ENCODE peak calls at places on chromosomes 12 and 14, in four cellular contexts. One of them, this sample, is unnamed.

GRCh38 chr14:61140271-61140670 is 140.9 kb downstream of the TMEM30B start:
- DNase-seq in GM23248: peak
- DNase-seq in neuronal stem cell: no peak
- DNase-seq in IMR-90: peak
- DNase-seq in this sample: peak

GRCh38 chr14:68047910-68048309 is 228.3 kb downstream of the RAD51B start:
- DNase-seq in neuronal stem cell: no peak
- DNase-seq in IMR-90: peak
- DNase-seq in GM23248: peak
- DNase-seq in this sample: peak

GRCh38 chr12:131085816-131086591 is 132.3 kb downstream of the ADGRD1 start:
- DNase-seq in GM23248: no peak
- DNase-seq in neuronal stem cell: no peak
- DNase-seq in IMR-90: no peak
- DNase-seq in this sample: no peak

GRCh38 chr12:29427964-29428363 is 47.0 kb upstream of the ERGIC2 start:
- DNase-seq in GM23248: no peak
- DNase-seq in neuronal stem cell: no peak
- DNase-seq in IMR-90: no peak
- DNase-seq in this sample: peak

GRCh38 chr12:13114251-13115052 is 11.0 kb upstream of the GSG1 start:
- DNase-seq in neuronal stem cell: no peak
- DNase-seq in IMR-90: no peak
- DNase-seq in GM23248: no peak
- DNase-seq in this sample: no peak

GRCh38 chr14:97524579-97525319 is 727.6 kb downstream of the VRK1 start:
- DNase-seq in IMR-90: no peak
- DNase-seq in neuronal stem cell: no peak
- DNase-seq in GM23248: no peak
- DNase-seq in this sample: no peak

GRCh38 chr14:90781344-90781761 is 34.9 kb downstream of the TTC7B start:
- DNase-seq in IMR-90: peak
- DNase-seq in GM23248: peak
- DNase-seq in neuronal stem cell: no peak
- DNase-seq in this sample: peak

GRCh38 chr12:75720807-75721206 is 209.4 kb upstream of the KRR1 start:
- DNase-seq in neuronal stem cell: no peak
- DNase-seq in IMR-90: no peak
- DNase-seq in GM23248: no peak
- DNase-seq in this sample: peak

GRCh38 chr14:103332143-103332919 is 1.7 kb upstream of the EIF5 start:
- DNase-seq in GM23248: no peak
- DNase-seq in neuronal stem cell: no peak
- DNase-seq in IMR-90: no peak
- DNase-seq in this sample: no peak

GRCh38 chr12:48883305-48884171 is 17.9 kb upstream of the RND1 start:
- DNase-seq in IMR-90: peak
- DNase-seq in neuronal stem cell: peak
- DNase-seq in GM23248: no peak
- DNase-seq in this sample: no peak

GRCh38 chr12:6534914-6535696 is 788 bp downstream of the GAPDH start:
- DNase-seq in IMR-90: peak
- DNase-seq in neuronal stem cell: peak
- DNase-seq in GM23248: peak
- DNase-seq in this sample: peak

GRCh38 chr14:25150934-25151790 is 101.2 kb upstream of the STXBP6 start:
- DNase-seq in IMR-90: peak
- DNase-seq in GM23248: peak
- DNase-seq in neuronal stem cell: no peak
- DNase-seq in this sample: peak

GRCh38 chr12:85385406-85385805 is 105.4 kb downstream of the ALX1 start:
- DNase-seq in GM23248: no peak
- DNase-seq in neuronal stem cell: no peak
- DNase-seq in IMR-90: no peak
- DNase-seq in this sample: no peak

DNA sequence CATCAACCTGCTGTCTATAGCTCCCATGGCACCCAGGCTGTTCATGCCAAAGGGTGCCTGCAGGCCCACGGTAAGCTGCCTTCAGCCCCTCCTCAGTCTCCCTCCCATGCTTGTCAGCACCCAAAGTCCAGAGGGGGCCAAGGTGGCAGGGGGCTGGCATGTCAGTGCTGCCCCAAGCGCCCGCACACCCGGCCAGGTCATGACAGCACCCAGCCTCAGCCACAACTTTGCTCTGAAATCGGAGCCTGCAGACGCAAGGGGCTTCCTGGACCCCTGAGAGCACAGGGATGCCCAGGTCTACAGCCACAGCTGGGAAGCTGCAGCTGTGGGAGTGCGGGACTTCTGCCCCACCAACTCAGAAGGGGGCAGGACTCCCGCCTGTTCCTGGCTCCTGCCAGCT is 28.5 kb upstream of the PAPLN start:
- DNase-seq in GM23248: no peak
- DNase-seq in neuronal stem cell: no peak
- DNase-seq in IMR-90: no peak
- DNase-seq in this sample: no peak
- H3K9ac ChIP-seq in GM23248: no peak
- H3K9ac ChIP-seq in neuronal stem cell: no peak
- H3K9ac ChIP-seq in IMR-90: no peak
- H3K9ac ChIP-seq in this sample: no peak

DNA sequence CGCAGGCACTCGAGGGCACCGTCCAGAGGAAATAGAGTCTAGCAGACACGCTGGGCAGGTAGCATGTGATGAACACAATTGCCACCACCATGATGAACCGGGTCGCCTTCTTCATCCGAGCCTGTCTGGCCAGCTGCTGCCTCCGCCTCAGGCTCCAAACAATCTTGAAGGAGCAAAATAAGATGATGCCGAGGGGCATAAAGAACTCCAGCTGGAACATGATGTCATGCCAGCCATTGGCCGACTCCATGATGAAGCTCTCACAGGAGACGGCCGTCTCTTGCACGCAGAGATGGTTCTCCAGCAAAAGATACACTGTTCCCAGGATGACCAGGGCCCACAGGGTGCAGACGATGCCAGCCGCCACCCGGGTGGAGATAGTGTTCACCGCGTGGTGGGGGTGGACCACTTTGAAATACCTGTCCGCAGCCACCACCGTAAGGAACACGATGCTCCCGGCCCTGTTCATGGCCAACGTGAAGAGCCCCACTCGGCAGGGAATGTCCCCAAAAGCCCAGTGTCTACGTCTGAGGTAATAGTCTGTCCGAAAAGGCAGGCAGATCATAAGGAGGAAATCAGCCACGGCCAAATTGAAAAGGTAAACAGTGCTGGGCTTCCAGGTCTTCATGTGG is 945 bp downstream of the HCAR1 start:
- DNase-seq in GM23248: no peak
- DNase-seq in IMR-90: no peak
- DNase-seq in neuronal stem cell: no peak
- DNase-seq in this sample: no peak
- H3K9ac ChIP-seq in GM23248: no peak
- H3K9ac ChIP-seq in IMR-90: no peak
- H3K9ac ChIP-seq in neuronal stem cell: no peak
- H3K9ac ChIP-seq in this sample: peak

GRCh38 chr14:22883191-22883976 is at the start of gene REM2:
- DNase-seq in neuronal stem cell: no peak
- DNase-seq in GM23248: no peak
- DNase-seq in IMR-90: no peak
- DNase-seq in this sample: no peak

GRCh38 chr14:22885975-22886374 is 3.0 kb downstream of the REM2 start:
- DNase-seq in GM23248: no peak
- DNase-seq in neuronal stem cell: no peak
- DNase-seq in IMR-90: no peak
- DNase-seq in this sample: no peak

GRCh38 chr14:22884721-22885523 is 1.9 kb downstream of the REM2 start:
- DNase-seq in GM23248: no peak
- DNase-seq in IMR-90: no peak
- DNase-seq in neuronal stem cell: no peak
- DNase-seq in this sample: no peak

GRCh38 chr14:22882064-22882463 is 958 bp upstream of the REM2 start:
- DNase-seq in neuronal stem cell: no peak
- DNase-seq in IMR-90: no peak
- DNase-seq in GM23248: no peak
- DNase-seq in this sample: no peak

DNA sequence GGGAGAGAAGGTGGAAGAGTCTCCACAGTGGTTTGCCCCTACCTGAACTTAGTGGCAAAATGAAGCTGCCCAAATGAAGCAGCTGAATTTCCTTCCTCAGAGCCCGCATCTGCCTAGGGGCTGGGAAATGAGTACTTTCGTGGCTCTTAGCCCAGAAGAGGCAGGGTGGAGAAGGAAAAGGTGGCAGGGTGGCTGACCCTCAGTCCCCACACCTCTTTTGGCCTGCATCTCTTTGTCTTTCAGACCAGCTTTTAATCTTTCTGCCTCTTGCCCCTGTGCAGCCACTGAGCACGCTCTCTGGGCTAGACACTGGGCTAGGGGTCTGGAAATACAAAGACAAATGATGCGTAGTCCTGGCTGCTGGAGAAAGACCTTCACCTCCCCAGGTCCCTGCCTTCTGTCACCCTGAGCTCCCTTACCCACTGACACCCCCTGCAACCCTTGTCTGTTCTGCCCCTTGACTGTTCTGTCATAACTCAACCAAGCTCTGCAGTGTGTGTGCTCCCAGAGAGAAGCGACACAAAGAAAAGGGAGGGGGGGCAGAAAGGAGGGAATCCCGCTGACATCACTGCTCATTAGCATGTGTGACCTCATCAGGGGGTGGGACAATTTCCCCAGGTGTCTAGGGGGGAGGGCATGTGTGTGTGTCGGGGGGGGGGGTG is 362 bp upstream of the REM2 start:
- DNase-seq in IMR-90: peak
- DNase-seq in neuronal stem cell: no peak
- DNase-seq in GM23248: peak
- DNase-seq in this sample: peak
- H3K9ac ChIP-seq in IMR-90: no peak
- H3K9ac ChIP-seq in neuronal stem cell: peak
- H3K9ac ChIP-seq in GM23248: no peak
- H3K9ac ChIP-seq in this sample: no peak

GRCh38 chr14:101839661-101840060 is 78.2 kb downstream of the PPP2R5C start:
- DNase-seq in GM23248: no peak
- DNase-seq in neuronal stem cell: no peak
- DNase-seq in IMR-90: no peak
- DNase-seq in this sample: no peak
- H3K9ac ChIP-seq in GM23248: no peak
- H3K9ac ChIP-seq in neuronal stem cell: no peak
- H3K9ac ChIP-seq in IMR-90: no peak
- H3K9ac ChIP-seq in this sample: no peak

GRCh38 chr12:31324845-31325523 is 966 bp downstream of the SINHCAF start:
- DNase-seq in neuronal stem cell: peak
- DNase-seq in GM23248: peak
- DNase-seq in IMR-90: peak
- DNase-seq in this sample: peak
- H3K9ac ChIP-seq in neuronal stem cell: peak
- H3K9ac ChIP-seq in GM23248: peak
- H3K9ac ChIP-seq in IMR-90: peak
- H3K9ac ChIP-seq in this sample: peak

GRCh38 chr12:43728117-43728516 is 30.5 kb downstream of the PUS7L start:
- DNase-seq in GM23248: peak
- DNase-seq in IMR-90: no peak
- DNase-seq in neuronal stem cell: no peak
- DNase-seq in this sample: peak
- H3K9ac ChIP-seq in GM23248: no peak
- H3K9ac ChIP-seq in IMR-90: no peak
- H3K9ac ChIP-seq in neuronal stem cell: no peak
- H3K9ac ChIP-seq in this sample: no peak

GRCh38 chr14:75431011-75431410 is 3.2 kb downstream of the JDP2 start:
- DNase-seq in neuronal stem cell: no peak
- DNase-seq in GM23248: no peak
- DNase-seq in IMR-90: no peak
- DNase-seq in this sample: no peak
- H3K9ac ChIP-seq in neuronal stem cell: no peak
- H3K9ac ChIP-seq in GM23248: peak
- H3K9ac ChIP-seq in IMR-90: peak
- H3K9ac ChIP-seq in this sample: no peak

This sample was measured in PC-3.